ENCODE peak calls at places on chromosomes 16 and 17, in eight cellular contexts. One of them, this sample, is unnamed.

GRCh38 chr17:70905796-70906195 is 736.5 kb downstream of the KCNJ2 start:
- DNase-seq in endothelial cell of umbilical vein: no peak
- DNase-seq in adrenal gland: peak; percentile 57
- DNase-seq in Peyer's patch: no peak
- DNase-seq in heart left ventricle: peak; percentile 51
- DNase-seq in gastrocnemius medialis: no peak
- DNase-seq in sigmoid colon: no peak
- DNase-seq in A549: peak; percentile 20
- DNase-seq in this sample: no peak

GRCh38 chr17:47204722-47205418 is 4.3 kb upstream of the MYL4 start:
- DNase-seq in endothelial cell of umbilical vein: no peak
- DNase-seq in adrenal gland: no peak
- DNase-seq in Peyer's patch: no peak
- DNase-seq in heart left ventricle: peak; percentile 49
- DNase-seq in gastrocnemius medialis: no peak
- DNase-seq in sigmoid colon: no peak
- DNase-seq in A549: no peak
- DNase-seq in this sample: no peak

GRCh38 chr17:57004944-57005579 is 27.1 kb downstream of the SCPEP1 start:
- DNase-seq in endothelial cell of umbilical vein: no peak
- DNase-seq in adrenal gland: no peak
- DNase-seq in Peyer's patch: peak; percentile 69
- DNase-seq in heart left ventricle: no peak
- DNase-seq in gastrocnemius medialis: no peak
- DNase-seq in sigmoid colon: no peak
- DNase-seq in A549: peak; percentile 35
- DNase-seq in this sample: no peak

GRCh38 chr16:81902025-81902424 is 109.2 kb downstream of the SDR42E1 start:
- DNase-seq in endothelial cell of umbilical vein: peak; percentile 98
- DNase-seq in adrenal gland: no peak
- DNase-seq in Peyer's patch: peak; percentile 22
- DNase-seq in heart left ventricle: no peak
- DNase-seq in gastrocnemius medialis: no peak
- DNase-seq in sigmoid colon: peak; percentile 21
- DNase-seq in A549: no peak
- DNase-seq in this sample: no peak

GRCh38 chr16:81632392-81633146 is 146.5 kb upstream of the PLCG2 start:
- DNase-seq in endothelial cell of umbilical vein: peak; percentile 83
- DNase-seq in adrenal gland: peak; percentile 82
- DNase-seq in Peyer's patch: peak; percentile 86
- DNase-seq in heart left ventricle: no peak
- DNase-seq in gastrocnemius medialis: no peak
- DNase-seq in sigmoid colon: no peak
- DNase-seq in A549: peak; percentile 80
- DNase-seq in this sample: peak; percentile 30

GRCh38 chr17:30228011-30228410 is 7.5 kb downstream of the SLC6A4 start:
- DNase-seq in endothelial cell of umbilical vein: no peak
- DNase-seq in adrenal gland: no peak
- DNase-seq in Peyer's patch: no peak
- DNase-seq in heart left ventricle: no peak
- DNase-seq in gastrocnemius medialis: no peak
- DNase-seq in sigmoid colon: no peak
- DNase-seq in A549: no peak
- DNase-seq in this sample: no peak

GRCh38 chr17:10226930-10227695 is 28.7 kb upstream of the GAS7 start:
- DNase-seq in endothelial cell of umbilical vein: no peak
- DNase-seq in adrenal gland: peak; percentile 48
- DNase-seq in Peyer's patch: peak; percentile 62
- DNase-seq in heart left ventricle: peak; percentile 32
- DNase-seq in gastrocnemius medialis: no peak
- DNase-seq in sigmoid colon: no peak
- DNase-seq in A549: peak; percentile 55
- DNase-seq in this sample: peak; percentile 11

GRCh38 chr16:89452241-89452640 is 38.1 kb downstream of the ANKRD11 start:
- DNase-seq in endothelial cell of umbilical vein: no peak
- DNase-seq in adrenal gland: no peak
- DNase-seq in Peyer's patch: no peak
- DNase-seq in heart left ventricle: no peak
- DNase-seq in gastrocnemius medialis: no peak
- DNase-seq in sigmoid colon: no peak
- DNase-seq in A549: no peak
- DNase-seq in this sample: no peak

GRCh38 chr17:42183741-42184711 is 1.2 kb downstream of the HCRT start:
- DNase-seq in endothelial cell of umbilical vein: peak; percentile 70
- DNase-seq in adrenal gland: peak; percentile 79
- DNase-seq in Peyer's patch: peak; percentile 88
- DNase-seq in heart left ventricle: peak; percentile 80
- DNase-seq in gastrocnemius medialis: peak; percentile 24
- DNase-seq in sigmoid colon: peak; percentile 83
- DNase-seq in A549: peak; percentile 74
- DNase-seq in this sample: peak; percentile 86

GRCh38 chr17:60390223-60390622 is 1.7 kb downstream of the USP32 start:
- DNase-seq in endothelial cell of umbilical vein: peak; percentile 39
- DNase-seq in adrenal gland: peak; percentile 45
- DNase-seq in Peyer's patch: no peak
- DNase-seq in heart left ventricle: no peak
- DNase-seq in gastrocnemius medialis: peak; percentile 25
- DNase-seq in sigmoid colon: no peak
- DNase-seq in A549: no peak
- DNase-seq in this sample: peak; percentile 69

DNA sequence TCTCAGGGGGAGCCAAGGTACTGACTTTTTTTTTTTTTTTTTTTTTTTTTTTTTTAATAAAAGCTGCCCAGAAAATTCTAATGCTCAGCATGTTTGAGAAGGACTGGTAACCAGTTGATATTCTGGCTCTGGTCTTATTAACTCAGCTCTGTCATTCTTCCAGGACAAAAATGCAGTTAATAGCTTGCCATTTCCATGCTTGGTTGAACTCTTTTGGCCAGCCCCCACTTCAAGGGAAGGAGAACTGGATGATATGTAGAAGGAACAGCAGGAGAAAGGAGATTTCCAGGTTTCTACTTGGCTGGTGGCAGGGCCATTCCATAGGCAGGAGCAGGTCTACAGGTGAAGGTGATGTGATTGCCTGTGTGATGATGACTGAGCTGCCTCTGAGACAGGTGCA is 59.2 kb upstream of the TANC2 start:
- DNase-seq in endothelial cell of umbilical vein: no peak
- DNase-seq in adrenal gland: no peak
- DNase-seq in Peyer's patch: no peak
- DNase-seq in heart left ventricle: no peak
- DNase-seq in gastrocnemius medialis: no peak
- DNase-seq in sigmoid colon: no peak
- DNase-seq in A549: no peak
- DNase-seq in this sample: no peak
- TF ChIP-seq POLR2A in endothelial cell of umbilical vein: no peak
- TF ChIP-seq POLR2A in adrenal gland: no peak
- TF ChIP-seq POLR2A in Peyer's patch: no peak
- TF ChIP-seq POLR2A in heart left ventricle: no peak
- TF ChIP-seq POLR2A in gastrocnemius medialis: no peak
- TF ChIP-seq POLR2A in sigmoid colon: no peak
- TF ChIP-seq POLR2A in A549: no peak
- TF ChIP-seq POLR2A in this sample: no peak

GRCh38 chr16:1380195-1380594 is 28.5 kb downstream of the GNPTG start:
- DNase-seq in endothelial cell of umbilical vein: no peak
- DNase-seq in adrenal gland: no peak
- DNase-seq in Peyer's patch: no peak
- DNase-seq in heart left ventricle: no peak
- DNase-seq in gastrocnemius medialis: no peak
- DNase-seq in sigmoid colon: no peak
- DNase-seq in A549: no peak
- DNase-seq in this sample: no peak

GRCh38 chr16:1379863-1380174 is 28.1 kb downstream of the GNPTG start:
- DNase-seq in endothelial cell of umbilical vein: peak; percentile 6
- DNase-seq in adrenal gland: no peak
- DNase-seq in Peyer's patch: no peak
- DNase-seq in heart left ventricle: no peak
- DNase-seq in gastrocnemius medialis: no peak
- DNase-seq in sigmoid colon: no peak
- DNase-seq in A549: no peak
- DNase-seq in this sample: no peak

GRCh38 chr16:1378087-1378803 is 26.5 kb downstream of the GNPTG start:
- DNase-seq in endothelial cell of umbilical vein: no peak
- DNase-seq in adrenal gland: no peak
- DNase-seq in Peyer's patch: no peak
- DNase-seq in heart left ventricle: no peak
- DNase-seq in gastrocnemius medialis: no peak
- DNase-seq in sigmoid colon: no peak
- DNase-seq in A549: no peak
- DNase-seq in this sample: no peak

GRCh38 chr16:1378804-1379053 is 27.0 kb downstream of the GNPTG start:
- DNase-seq in endothelial cell of umbilical vein: no peak
- DNase-seq in adrenal gland: no peak
- DNase-seq in Peyer's patch: no peak
- DNase-seq in heart left ventricle: no peak
- DNase-seq in gastrocnemius medialis: no peak
- DNase-seq in sigmoid colon: no peak
- DNase-seq in A549: no peak
- DNase-seq in this sample: no peak

GRCh38 chr16:1379054-1379862 is 27.5 kb downstream of the GNPTG start:
- DNase-seq in endothelial cell of umbilical vein: peak; percentile 72
- DNase-seq in adrenal gland: peak; percentile 96
- DNase-seq in Peyer's patch: peak; percentile 80
- DNase-seq in heart left ventricle: peak; percentile 84
- DNase-seq in gastrocnemius medialis: peak; percentile 87
- DNase-seq in sigmoid colon: peak; percentile 86
- DNase-seq in A549: peak; percentile 79
- DNase-seq in this sample: peak; percentile 92
- TF ChIP-seq POLR2A in endothelial cell of umbilical vein: peak; percentile 73
- TF ChIP-seq POLR2A in adrenal gland: peak; percentile 73
- TF ChIP-seq POLR2A in Peyer's patch: no peak
- TF ChIP-seq POLR2A in heart left ventricle: no peak
- TF ChIP-seq POLR2A in gastrocnemius medialis: peak; percentile 85
- TF ChIP-seq POLR2A in sigmoid colon: no peak
- TF ChIP-seq POLR2A in A549: peak; percentile 88
- TF ChIP-seq POLR2A in this sample: peak; percentile 70

GRCh38 chr16:85627835-85628556 is 14.9 kb downstream of the GSE1 start:
- DNase-seq in endothelial cell of umbilical vein: no peak
- DNase-seq in adrenal gland: no peak
- DNase-seq in Peyer's patch: no peak
- DNase-seq in heart left ventricle: peak; percentile 64
- DNase-seq in gastrocnemius medialis: peak; percentile 48
- DNase-seq in sigmoid colon: no peak
- DNase-seq in A549: no peak
- DNase-seq in this sample: no peak

GRCh38 chr16:85629853-85630252 is 16.7 kb downstream of the GSE1 start:
- DNase-seq in endothelial cell of umbilical vein: no peak
- DNase-seq in adrenal gland: no peak
- DNase-seq in Peyer's patch: no peak
- DNase-seq in heart left ventricle: no peak
- DNase-seq in gastrocnemius medialis: no peak
- DNase-seq in sigmoid colon: no peak
- DNase-seq in A549: no peak
- DNase-seq in this sample: peak; percentile 54

GRCh38 chr16:85631230-85631629 is 18.1 kb downstream of the GSE1 start:
- DNase-seq in endothelial cell of umbilical vein: no peak
- DNase-seq in adrenal gland: no peak
- DNase-seq in Peyer's patch: no peak
- DNase-seq in heart left ventricle: no peak
- DNase-seq in gastrocnemius medialis: no peak
- DNase-seq in sigmoid colon: no peak
- DNase-seq in A549: no peak
- DNase-seq in this sample: no peak

GRCh38 chr16:85628651-85629050 is 15.5 kb downstream of the GSE1 start:
- DNase-seq in endothelial cell of umbilical vein: no peak
- DNase-seq in adrenal gland: no peak
- DNase-seq in Peyer's patch: no peak
- DNase-seq in heart left ventricle: no peak
- DNase-seq in gastrocnemius medialis: no peak
- DNase-seq in sigmoid colon: no peak
- DNase-seq in A549: no peak
- DNase-seq in this sample: peak; percentile 35

DNA sequence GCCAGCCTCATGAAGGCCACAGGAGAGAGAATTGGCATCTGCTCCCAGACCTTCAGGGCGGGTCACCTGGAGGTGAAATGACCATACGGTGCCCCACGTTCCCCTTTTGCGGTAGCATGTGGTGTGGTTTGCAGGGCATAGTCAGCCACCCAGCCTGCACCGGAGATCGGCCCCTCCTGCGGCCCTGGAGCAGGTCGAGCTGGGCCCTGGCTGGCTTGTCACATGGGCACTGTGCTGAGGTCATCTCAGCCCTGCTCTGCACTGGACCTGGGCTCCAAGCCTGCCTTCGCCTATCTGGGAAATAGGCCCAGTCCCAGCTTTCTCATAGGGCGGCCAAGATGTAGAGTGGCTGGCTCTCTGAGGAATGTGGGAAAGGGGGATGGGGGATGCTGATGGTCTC is 16.2 kb downstream of the GSE1 start:
- DNase-seq in endothelial cell of umbilical vein: no peak
- DNase-seq in adrenal gland: peak; percentile 68
- DNase-seq in Peyer's patch: no peak
- DNase-seq in heart left ventricle: no peak
- DNase-seq in gastrocnemius medialis: no peak
- DNase-seq in sigmoid colon: no peak
- DNase-seq in A549: no peak
- DNase-seq in this sample: no peak
- TF ChIP-seq POLR2A in endothelial cell of umbilical vein: no peak
- TF ChIP-seq POLR2A in adrenal gland: no peak
- TF ChIP-seq POLR2A in Peyer's patch: no peak
- TF ChIP-seq POLR2A in heart left ventricle: no peak
- TF ChIP-seq POLR2A in gastrocnemius medialis: no peak
- TF ChIP-seq POLR2A in sigmoid colon: no peak
- TF ChIP-seq POLR2A in A549: no peak
- TF ChIP-seq POLR2A in this sample: no peak

DNA sequence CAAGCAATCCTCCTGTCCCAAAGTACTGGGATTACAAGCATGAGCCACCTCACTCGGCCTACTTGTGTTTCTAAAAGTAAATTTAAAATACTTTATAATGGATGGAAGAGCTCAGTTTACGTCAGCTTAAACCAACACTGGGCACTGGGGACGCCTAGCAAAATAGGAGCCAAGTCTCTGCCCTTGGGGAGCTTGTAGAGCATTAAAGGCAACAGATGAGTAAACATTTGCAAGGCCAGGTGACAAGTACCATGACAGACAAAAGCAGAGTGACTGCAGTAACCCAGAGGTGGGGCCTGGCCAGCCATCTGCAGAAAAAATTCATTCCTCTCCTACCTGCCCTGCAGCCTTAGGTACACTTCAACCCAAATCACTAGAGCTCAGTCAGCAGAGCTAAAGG is 12.1 kb upstream of the NLK start:
- DNase-seq in endothelial cell of umbilical vein: no peak
- DNase-seq in adrenal gland: peak; percentile 45
- DNase-seq in Peyer's patch: no peak
- DNase-seq in heart left ventricle: no peak
- DNase-seq in gastrocnemius medialis: no peak
- DNase-seq in sigmoid colon: no peak
- DNase-seq in A549: no peak
- DNase-seq in this sample: no peak
- TF ChIP-seq POLR2A in endothelial cell of umbilical vein: no peak
- TF ChIP-seq POLR2A in adrenal gland: no peak
- TF ChIP-seq POLR2A in Peyer's patch: no peak
- TF ChIP-seq POLR2A in heart left ventricle: no peak
- TF ChIP-seq POLR2A in gastrocnemius medialis: no peak
- TF ChIP-seq POLR2A in sigmoid colon: no peak
- TF ChIP-seq POLR2A in A549: no peak
- TF ChIP-seq POLR2A in this sample: no peak

GRCh38 chr17:75524971-75525805 is at the start of gene LLGL2:
- DNase-seq in endothelial cell of umbilical vein: peak; percentile 44
- DNase-seq in adrenal gland: peak; percentile 76
- DNase-seq in Peyer's patch: peak; percentile 94
- DNase-seq in heart left ventricle: peak; percentile 72
- DNase-seq in gastrocnemius medialis: no peak
- DNase-seq in sigmoid colon: peak; percentile 81
- DNase-seq in A549: peak; percentile 83
- DNase-seq in this sample: peak; percentile 84
- TF ChIP-seq POLR2A in endothelial cell of umbilical vein: no peak
- TF ChIP-seq POLR2A in adrenal gland: peak; percentile 65
- TF ChIP-seq POLR2A in Peyer's patch: peak; percentile 96
- TF ChIP-seq POLR2A in heart left ventricle: no peak
- TF ChIP-seq POLR2A in gastrocnemius medialis: peak; percentile 46
- TF ChIP-seq POLR2A in sigmoid colon: no peak
- TF ChIP-seq POLR2A in A549: peak; percentile 40
- TF ChIP-seq POLR2A in this sample: no peak